ENCODE peak calls at places on chromosomes 4 and X, in eight cellular contexts. One of them, this sample, is unnamed.

GRCh38 chrX:129782015-129782495 is 2.3 kb downstream of the SASH3 start:
- DNase-seq in Peyer's patch: no peak
- DNase-seq in uterus: no peak
- DNase-seq in tibial nerve: no peak
- DNase-seq in body of pancreas: no peak
- DNase-seq in IMR-90: no peak
- DNase-seq in suprapubic skin: no peak
- DNase-seq in HCT116: no peak
- DNase-seq in this sample: no peak

GRCh38 chr4:1523506-1523905 is 117.3 kb upstream of the NKX1-1 start:
- DNase-seq in HCT116: no peak
- DNase-seq in uterus: no peak
- DNase-seq in IMR-90: no peak
- DNase-seq in body of pancreas: no peak
- DNase-seq in suprapubic skin: no peak
- DNase-seq in tibial nerve: no peak
- DNase-seq in Peyer's patch: no peak
- DNase-seq in this sample: no peak

GRCh38 chr4:22593933-22594332 is 78.1 kb upstream of the ADGRA3 start:
- DNase-seq in uterus: no peak
- DNase-seq in HCT116: no peak
- DNase-seq in Peyer's patch: no peak
- DNase-seq in IMR-90: no peak
- DNase-seq in tibial nerve: no peak
- DNase-seq in suprapubic skin: no peak
- DNase-seq in body of pancreas: no peak
- DNase-seq in this sample: no peak

GRCh38 chrX:47146121-47146935 is 1.3 kb downstream of the RBM10 start:
- DNase-seq in Peyer's patch: no peak
- DNase-seq in uterus: no peak
- DNase-seq in tibial nerve: no peak
- DNase-seq in HCT116: no peak
- DNase-seq in body of pancreas: no peak
- DNase-seq in suprapubic skin: no peak
- DNase-seq in IMR-90: no peak
- DNase-seq in this sample: no peak

GRCh38 chrX:72609313-72609712 is 36.7 kb upstream of the HDAC8 start:
- DNase-seq in uterus: no peak
- DNase-seq in body of pancreas: no peak
- DNase-seq in tibial nerve: no peak
- DNase-seq in Peyer's patch: no peak
- DNase-seq in IMR-90: peak; percentile 6
- DNase-seq in suprapubic skin: no peak
- DNase-seq in HCT116: no peak
- DNase-seq in this sample: no peak

GRCh38 chr4:136392576-136392975 is 1139.7 kb downstream of the PCDH18 start:
- DNase-seq in IMR-90: peak; percentile 54
- DNase-seq in HCT116: no peak
- DNase-seq in body of pancreas: no peak
- DNase-seq in uterus: no peak
- DNase-seq in Peyer's patch: no peak
- DNase-seq in tibial nerve: no peak
- DNase-seq in suprapubic skin: no peak
- DNase-seq in this sample: no peak

GRCh38 chr4:55347610-55348228 is 1.7 kb downstream of the SRD5A3 start:
- DNase-seq in IMR-90: no peak
- DNase-seq in body of pancreas: no peak
- DNase-seq in tibial nerve: no peak
- DNase-seq in uterus: no peak
- DNase-seq in HCT116: no peak
- DNase-seq in suprapubic skin: no peak
- DNase-seq in Peyer's patch: no peak
- DNase-seq in this sample: no peak

GRCh38 chr4:150045410-150045809 is 32.8 kb upstream of the DCLK2 start:
- DNase-seq in tibial nerve: no peak
- DNase-seq in HCT116: no peak
- DNase-seq in suprapubic skin: no peak
- DNase-seq in IMR-90: no peak
- DNase-seq in uterus: no peak
- DNase-seq in body of pancreas: no peak
- DNase-seq in Peyer's patch: no peak
- DNase-seq in this sample: no peak

GRCh38 chr4:98430708-98431403 is 169.7 kb downstream of the RAP1GDS1 start:
- DNase-seq in IMR-90: peak; percentile 96
- DNase-seq in body of pancreas: no peak
- DNase-seq in HCT116: peak; percentile 95
- DNase-seq in Peyer's patch: no peak
- DNase-seq in suprapubic skin: no peak
- DNase-seq in uterus: no peak
- DNase-seq in tibial nerve: no peak
- DNase-seq in this sample: no peak

GRCh38 chr4:72525938-72526337 is 43.1 kb downstream of the ADAMTS3 start:
- DNase-seq in IMR-90: peak; percentile 43
- DNase-seq in HCT116: no peak
- DNase-seq in suprapubic skin: no peak
- DNase-seq in uterus: peak; percentile 39
- DNase-seq in tibial nerve: peak; percentile 13
- DNase-seq in body of pancreas: peak; percentile 17
- DNase-seq in Peyer's patch: no peak
- DNase-seq in this sample: no peak

GRCh38 chr4:40933272-40934053 is 183.7 kb downstream of the NSUN7 start:
- DNase-seq in IMR-90: peak; percentile 86
- DNase-seq in suprapubic skin: peak; percentile 45
- DNase-seq in Peyer's patch: no peak
- DNase-seq in uterus: no peak
- DNase-seq in HCT116: no peak
- DNase-seq in body of pancreas: no peak
- DNase-seq in tibial nerve: peak; percentile 35
- DNase-seq in this sample: no peak

GRCh38 chr4:165378398-165378762 is 428 bp upstream of the CPE start:
- DNase-seq in uterus: no peak
- DNase-seq in suprapubic skin: no peak
- DNase-seq in tibial nerve: no peak
- DNase-seq in Peyer's patch: no peak
- DNase-seq in HCT116: no peak
- DNase-seq in IMR-90: no peak
- DNase-seq in body of pancreas: no peak
- DNase-seq in this sample: no peak

GRCh38 chr4:101076032-101076431 is 271.3 kb downstream of the PPP3CA start:
- DNase-seq in HCT116: no peak
- DNase-seq in Peyer's patch: no peak
- DNase-seq in suprapubic skin: no peak
- DNase-seq in body of pancreas: no peak
- DNase-seq in tibial nerve: no peak
- DNase-seq in IMR-90: no peak
- DNase-seq in uterus: no peak
- DNase-seq in this sample: no peak

GRCh38 chr4:165384186-165384585 is 5.4 kb downstream of the CPE start:
- DNase-seq in body of pancreas: no peak
- DNase-seq in suprapubic skin: no peak
- DNase-seq in uterus: no peak
- DNase-seq in IMR-90: no peak
- DNase-seq in tibial nerve: no peak
- DNase-seq in Peyer's patch: no peak
- DNase-seq in HCT116: no peak
- DNase-seq in this sample: no peak

GRCh38 chr4:19936471-19936870 is 315.2 kb upstream of the SLIT2 start:
- DNase-seq in IMR-90: peak; percentile 88
- DNase-seq in HCT116: no peak
- DNase-seq in uterus: no peak
- DNase-seq in tibial nerve: no peak
- DNase-seq in body of pancreas: no peak
- DNase-seq in suprapubic skin: no peak
- DNase-seq in Peyer's patch: no peak
- DNase-seq in this sample: no peak

GRCh38 chrX:8984231-8984630 is 49.7 kb downstream of the FAM9B start:
- DNase-seq in HCT116: no peak
- DNase-seq in tibial nerve: no peak
- DNase-seq in body of pancreas: no peak
- DNase-seq in suprapubic skin: no peak
- DNase-seq in uterus: no peak
- DNase-seq in Peyer's patch: no peak
- DNase-seq in IMR-90: no peak
- DNase-seq in this sample: no peak

GRCh38 chr4:84499065-84499982 is at the start of gene NKX6-1:
- DNase-seq in suprapubic skin: peak; percentile 72
- DNase-seq in tibial nerve: no peak
- DNase-seq in uterus: peak; percentile 23
- DNase-seq in HCT116: peak; percentile 87
- DNase-seq in Peyer's patch: peak; percentile 62
- DNase-seq in IMR-90: peak; percentile 53
- DNase-seq in body of pancreas: peak; percentile 89
- DNase-seq in this sample: no peak

GRCh38 chr4:1199556-1200331 is 27.4 kb upstream of the SPON2 start:
- DNase-seq in uterus: no peak
- DNase-seq in body of pancreas: no peak
- DNase-seq in HCT116: no peak
- DNase-seq in tibial nerve: peak; percentile 9
- DNase-seq in suprapubic skin: no peak
- DNase-seq in Peyer's patch: peak; percentile 46
- DNase-seq in IMR-90: no peak
- DNase-seq in this sample: no peak

DNA sequence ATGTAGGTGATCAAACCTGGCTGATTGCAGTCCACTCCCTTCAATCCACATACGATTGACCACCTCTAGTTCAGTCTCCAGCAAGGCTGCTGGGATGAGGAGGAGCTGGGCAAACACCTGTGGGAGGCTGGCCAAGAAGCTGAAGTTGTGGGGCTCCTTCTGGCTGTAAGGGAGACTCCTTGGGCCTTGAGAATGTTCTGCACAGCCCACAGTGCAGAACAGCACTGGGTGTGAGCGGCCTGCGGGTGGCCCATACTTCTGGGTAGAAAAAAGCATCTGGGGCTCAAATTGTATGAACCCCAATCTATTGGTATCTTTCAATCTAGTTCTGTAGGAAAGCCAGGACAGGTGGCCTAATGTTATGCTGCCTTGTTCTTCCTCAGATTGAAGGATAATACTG is 1608.8 kb upstream of the PCDH10 start:
- DNase-seq in IMR-90: no peak
- DNase-seq in suprapubic skin: no peak
- DNase-seq in Peyer's patch: no peak
- DNase-seq in uterus: no peak
- DNase-seq in body of pancreas: no peak
- DNase-seq in HCT116: no peak
- DNase-seq in tibial nerve: no peak
- DNase-seq in this sample: no peak
- H3K4me3 ChIP-seq in IMR-90: no peak overlapping the region
- H3K4me3 ChIP-seq in suprapubic skin: no peak overlapping the region
- H3K4me3 ChIP-seq in Peyer's patch: no peak overlapping the region
- H3K4me3 ChIP-seq in uterus: no peak overlapping the region
- H3K4me3 ChIP-seq in body of pancreas: no peak overlapping the region
- H3K4me3 ChIP-seq in HCT116: no peak overlapping the region
- H3K4me3 ChIP-seq in tibial nerve: no peak overlapping the region
- H3K4me3 ChIP-seq in this sample: no peak overlapping the region

DNA sequence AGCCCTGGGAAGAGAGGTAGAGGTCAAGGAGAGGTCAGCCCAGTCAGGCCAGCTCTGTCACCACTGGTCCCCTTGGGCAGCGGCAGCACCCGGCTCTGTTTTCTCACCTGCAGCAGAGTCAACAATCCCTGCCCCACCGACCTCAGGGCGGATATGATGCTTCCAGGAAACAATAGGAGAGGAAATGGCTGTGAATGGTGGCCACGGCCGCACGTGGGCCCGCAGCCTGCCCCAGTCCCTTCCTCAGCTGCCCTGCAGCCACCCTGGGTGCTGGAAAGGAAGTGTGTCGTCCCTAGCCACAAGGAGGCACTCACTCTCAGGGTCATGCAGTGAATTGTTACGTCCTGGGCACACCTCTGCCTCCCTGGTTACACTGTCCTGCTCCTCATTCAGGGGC is 92.5 kb upstream of the ENPP6 start:
- DNase-seq in body of pancreas: no peak
- DNase-seq in Peyer's patch: peak; percentile 69
- DNase-seq in IMR-90: no peak
- DNase-seq in suprapubic skin: no peak
- DNase-seq in HCT116: no peak
- DNase-seq in tibial nerve: no peak
- DNase-seq in uterus: no peak
- DNase-seq in this sample: no peak
- TF ChIP-seq POLR2A in body of pancreas: no peak
- TF ChIP-seq POLR2A in Peyer's patch: no peak
- TF ChIP-seq POLR2A in IMR-90: no peak
- TF ChIP-seq POLR2A in suprapubic skin: no peak
- TF ChIP-seq POLR2A in HCT116: no peak
- TF ChIP-seq POLR2A in tibial nerve: no peak
- TF ChIP-seq POLR2A in uterus: no peak
- TF ChIP-seq POLR2A in this sample: no peak

DNA sequence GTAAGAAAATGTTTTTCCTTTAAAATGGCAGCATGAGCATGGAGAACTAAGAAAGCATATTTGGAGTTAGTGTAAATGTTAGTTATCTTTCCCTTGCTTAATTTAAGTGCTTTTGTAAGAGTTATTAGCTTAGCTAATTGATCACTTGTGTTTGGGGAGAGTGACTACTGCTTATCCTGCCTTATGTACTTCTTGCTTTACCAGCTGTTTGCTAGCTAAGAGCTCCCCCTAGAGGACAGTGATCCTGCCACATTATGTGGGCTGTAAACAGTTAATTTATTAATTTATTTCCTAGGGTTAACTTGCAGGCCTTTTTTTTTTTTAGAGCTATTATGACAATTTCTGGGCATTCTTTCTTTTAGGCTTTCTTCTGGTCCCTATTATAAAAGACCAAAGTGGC is 435.8 kb downstream of the MAGEB5 start:
- DNase-seq in IMR-90: no peak
- DNase-seq in body of pancreas: no peak
- DNase-seq in suprapubic skin: no peak
- DNase-seq in HCT116: no peak
- DNase-seq in Peyer's patch: no peak
- DNase-seq in tibial nerve: no peak
- DNase-seq in uterus: no peak
- DNase-seq in this sample: no peak
- TF ChIP-seq CTCF in IMR-90: no peak
- TF ChIP-seq CTCF in body of pancreas: no peak
- TF ChIP-seq CTCF in suprapubic skin: no peak
- TF ChIP-seq CTCF in HCT116: peak; percentile 30
- TF ChIP-seq CTCF in Peyer's patch: no peak
- TF ChIP-seq CTCF in tibial nerve: no peak
- TF ChIP-seq CTCF in uterus: no peak
- TF ChIP-seq CTCF in this sample: no peak

DNA sequence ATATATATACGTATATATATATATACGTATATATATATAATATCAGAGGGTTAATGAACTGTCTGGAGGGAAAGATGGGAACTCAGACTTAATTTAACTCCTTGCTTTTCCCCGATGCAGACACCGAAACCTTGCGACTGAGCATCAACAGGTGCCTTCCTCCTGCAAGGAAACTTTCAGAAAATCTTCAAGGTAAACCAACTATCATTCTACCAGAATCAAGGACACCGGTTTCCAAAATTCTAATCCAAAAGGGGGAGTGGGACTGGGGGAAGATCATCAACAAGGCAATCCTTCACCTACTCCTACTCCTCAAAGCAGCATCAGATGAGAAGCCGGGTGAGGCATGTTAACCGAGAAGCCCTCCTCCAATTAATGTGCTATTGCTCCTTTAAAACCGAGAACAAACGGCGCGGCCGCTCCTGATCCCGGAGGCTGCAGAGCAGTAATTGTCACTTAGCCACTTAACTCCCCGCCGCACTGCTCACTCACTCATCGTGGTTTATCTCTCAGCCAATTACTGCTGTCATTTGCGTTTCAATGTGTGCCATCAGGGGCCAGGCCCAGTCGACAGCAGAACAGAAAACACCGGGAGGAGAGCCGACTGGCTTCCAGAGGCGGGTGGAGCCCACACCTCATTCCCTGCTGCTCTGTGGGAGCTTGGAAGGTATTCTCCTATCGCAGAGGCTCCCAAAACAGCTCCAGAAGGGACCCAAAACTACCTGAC is 61.7 kb downstream of the MAML3 start:
- DNase-seq in uterus: no peak
- DNase-seq in HCT116: no peak
- DNase-seq in IMR-90: no peak
- DNase-seq in Peyer's patch: peak; percentile 68
- DNase-seq in suprapubic skin: no peak
- DNase-seq in body of pancreas: peak; percentile 43
- DNase-seq in tibial nerve: no peak
- DNase-seq in this sample: peak; percentile 26
- H3K4me3 ChIP-seq in uterus: peak overlapping the region; percentile 7
- H3K4me3 ChIP-seq in HCT116: peak overlapping the region; percentile 40
- H3K4me3 ChIP-seq in IMR-90: peak overlapping the region; percentile 38
- H3K4me3 ChIP-seq in Peyer's patch: no peak overlapping the region
- H3K4me3 ChIP-seq in suprapubic skin: peak overlapping the region; percentile 40
- H3K4me3 ChIP-seq in body of pancreas: no peak overlapping the region
- H3K4me3 ChIP-seq in tibial nerve: no peak overlapping the region
- H3K4me3 ChIP-seq in this sample: no peak overlapping the region